ENCODE peak calls at places on chromosomes 3 and 15, in six cellular contexts. One of them, this sample, is unnamed.

GRCh38 chr3:115428825-115429224 is 194.5 kb upstream of the GAP43 start:
- DNase-seq in psoas muscle: no peak
- DNase-seq in activated CD4-positive, alpha-beta T cell treated with anti-CD3 and anti-CD28 coated beads, Interleukin-2, amount 50 U/mL, for 24 hours: no peak
- DNase-seq in central memory CD4-positive, alpha-beta T cell: no peak
- DNase-seq in germinal center: no peak
- DNase-seq in lung microvascular endothelial cell: no peak
- DNase-seq in this sample: no peak

GRCh38 chr3:38003371-38003816 is 12.8 kb downstream of the VILL start:
- DNase-seq in germinal center: peak; percentile 66
- DNase-seq in psoas muscle: peak; percentile 81
- DNase-seq in lung microvascular endothelial cell: peak; percentile 64
- DNase-seq in central memory CD4-positive, alpha-beta T cell: peak; percentile 48
- DNase-seq in activated CD4-positive, alpha-beta T cell treated with anti-CD3 and anti-CD28 coated beads, Interleukin-2, amount 50 U/mL, for 24 hours: no peak
- DNase-seq in this sample: peak; percentile 78

GRCh38 chr15:80608688-80609087 is 86.4 kb upstream of the ABHD17C start:
- DNase-seq in germinal center: no peak
- DNase-seq in activated CD4-positive, alpha-beta T cell treated with anti-CD3 and anti-CD28 coated beads, Interleukin-2, amount 50 U/mL, for 24 hours: no peak
- DNase-seq in psoas muscle: no peak
- DNase-seq in central memory CD4-positive, alpha-beta T cell: no peak
- DNase-seq in lung microvascular endothelial cell: no peak
- DNase-seq in this sample: no peak

GRCh38 chr3:72490688-72491430 is 357.4 kb downstream of the SHQ1 start:
- DNase-seq in lung microvascular endothelial cell: no peak
- DNase-seq in activated CD4-positive, alpha-beta T cell treated with anti-CD3 and anti-CD28 coated beads, Interleukin-2, amount 50 U/mL, for 24 hours: no peak
- DNase-seq in central memory CD4-positive, alpha-beta T cell: no peak
- DNase-seq in germinal center: peak; percentile 28
- DNase-seq in psoas muscle: no peak
- DNase-seq in this sample: peak; percentile 26

GRCh38 chr3:15728766-15729165 is 69.0 kb downstream of the ANKRD28 start:
- DNase-seq in activated CD4-positive, alpha-beta T cell treated with anti-CD3 and anti-CD28 coated beads, Interleukin-2, amount 50 U/mL, for 24 hours: no peak
- DNase-seq in germinal center: no peak
- DNase-seq in psoas muscle: no peak
- DNase-seq in central memory CD4-positive, alpha-beta T cell: no peak
- DNase-seq in lung microvascular endothelial cell: no peak
- DNase-seq in this sample: peak; percentile 21

GRCh38 chr3:103440539-103441113 is 1005.8 kb downstream of the ZPLD1 start:
- DNase-seq in activated CD4-positive, alpha-beta T cell treated with anti-CD3 and anti-CD28 coated beads, Interleukin-2, amount 50 U/mL, for 24 hours: no peak
- DNase-seq in germinal center: no peak
- DNase-seq in lung microvascular endothelial cell: no peak
- DNase-seq in central memory CD4-positive, alpha-beta T cell: no peak
- DNase-seq in psoas muscle: no peak
- DNase-seq in this sample: no peak

GRCh38 chr3:128693696-128694095 is 32.3 kb upstream of the RAB7A start:
- DNase-seq in psoas muscle: no peak
- DNase-seq in central memory CD4-positive, alpha-beta T cell: no peak
- DNase-seq in activated CD4-positive, alpha-beta T cell treated with anti-CD3 and anti-CD28 coated beads, Interleukin-2, amount 50 U/mL, for 24 hours: no peak
- DNase-seq in germinal center: no peak
- DNase-seq in lung microvascular endothelial cell: no peak
- DNase-seq in this sample: no peak

GRCh38 chr3:16881896-16882645 is 2.7 kb upstream of the PLCL2 start:
- DNase-seq in central memory CD4-positive, alpha-beta T cell: no peak
- DNase-seq in psoas muscle: peak; percentile 55
- DNase-seq in germinal center: no peak
- DNase-seq in activated CD4-positive, alpha-beta T cell treated with anti-CD3 and anti-CD28 coated beads, Interleukin-2, amount 50 U/mL, for 24 hours: no peak
- DNase-seq in lung microvascular endothelial cell: no peak
- DNase-seq in this sample: no peak

GRCh38 chr3:193776626-193777025 is 183.6 kb downstream of the OPA1 start:
- DNase-seq in lung microvascular endothelial cell: no peak
- DNase-seq in germinal center: peak; percentile 33
- DNase-seq in central memory CD4-positive, alpha-beta T cell: no peak
- DNase-seq in psoas muscle: no peak
- DNase-seq in activated CD4-positive, alpha-beta T cell treated with anti-CD3 and anti-CD28 coated beads, Interleukin-2, amount 50 U/mL, for 24 hours: no peak
- DNase-seq in this sample: no peak

GRCh38 chr3:47163023-47163989 is 607 bp downstream of the SETD2 start:
- DNase-seq in central memory CD4-positive, alpha-beta T cell: peak; percentile 60
- DNase-seq in activated CD4-positive, alpha-beta T cell treated with anti-CD3 and anti-CD28 coated beads, Interleukin-2, amount 50 U/mL, for 24 hours: peak; percentile 37
- DNase-seq in psoas muscle: peak; percentile 69
- DNase-seq in lung microvascular endothelial cell: peak; percentile 79
- DNase-seq in germinal center: peak; percentile 57
- DNase-seq in this sample: peak; percentile 34

GRCh38 chr3:126934149-126934548 is 48.8 kb upstream of the PLXNA1 start:
- DNase-seq in lung microvascular endothelial cell: no peak
- DNase-seq in central memory CD4-positive, alpha-beta T cell: no peak
- DNase-seq in activated CD4-positive, alpha-beta T cell treated with anti-CD3 and anti-CD28 coated beads, Interleukin-2, amount 50 U/mL, for 24 hours: no peak
- DNase-seq in psoas muscle: no peak
- DNase-seq in germinal center: no peak
- DNase-seq in this sample: no peak